ENCODE peak calls at places on chromosomes 13 and 19, in nine cellular contexts. One of them, this sample, is unnamed.

GRCh38 chr19:12778020-12778904 is 2.9 kb upstream of the HOOK2 start:
- DNase-seq in fibroblast of lung: peak; percentile 83
- DNase-seq in activated T-cell treated with anti-CD3 and anti-CD28 coated beads, Interleukin-2, amount 50 U/mL, for 72 hours: peak; percentile 60
- DNase-seq in sciatic nerve: peak; percentile 85
- DNase-seq in KG1: no peak
- DNase-seq in stimulated activated CD4-positive, alpha-beta T cell treated with anti-CD3 and anti-CD28 coated beads, Interleukin-2, amount 100 ng/mL, for 48 hours: peak; percentile 48
- DNase-seq in thyroid gland: peak; percentile 92
- DNase-seq in fibroblast of pulmonary artery: peak; percentile 90
- DNase-seq in T-helper 2 cell: peak; percentile 44
- DNase-seq in this sample: no peak

GRCh38 chr19:47765522-47766358 is 12.8 kb upstream of the SELENOW start:
- DNase-seq in stimulated activated CD4-positive, alpha-beta T cell treated with anti-CD3 and anti-CD28 coated beads, Interleukin-2, amount 100 ng/mL, for 48 hours: peak; percentile 32
- DNase-seq in T-helper 2 cell: peak; percentile 31
- DNase-seq in activated T-cell treated with anti-CD3 and anti-CD28 coated beads, Interleukin-2, amount 50 U/mL, for 72 hours: peak; percentile 41
- DNase-seq in thyroid gland: peak; percentile 63
- DNase-seq in fibroblast of pulmonary artery: peak; percentile 65
- DNase-seq in sciatic nerve: peak; percentile 83
- DNase-seq in KG1: peak; percentile 8
- DNase-seq in fibroblast of lung: peak; percentile 39
- DNase-seq in this sample: peak; percentile 74

GRCh38 chr19:42074513-42075363 is 1.2 kb upstream of the ZNF574 start:
- DNase-seq in activated T-cell treated with anti-CD3 and anti-CD28 coated beads, Interleukin-2, amount 50 U/mL, for 72 hours: peak; percentile 28
- DNase-seq in T-helper 2 cell: no peak
- DNase-seq in sciatic nerve: no peak
- DNase-seq in KG1: no peak
- DNase-seq in thyroid gland: peak; percentile 8
- DNase-seq in stimulated activated CD4-positive, alpha-beta T cell treated with anti-CD3 and anti-CD28 coated beads, Interleukin-2, amount 100 ng/mL, for 48 hours: peak; percentile 18
- DNase-seq in fibroblast of lung: no peak
- DNase-seq in fibroblast of pulmonary artery: no peak
- DNase-seq in this sample: peak; percentile 68

GRCh38 chr13:71712988-71713653 is 153.9 kb downstream of the DACH1 start:
- DNase-seq in KG1: peak; percentile 9
- DNase-seq in T-helper 2 cell: no peak
- DNase-seq in sciatic nerve: no peak
- DNase-seq in fibroblast of lung: peak; percentile 1
- DNase-seq in thyroid gland: no peak
- DNase-seq in fibroblast of pulmonary artery: peak; percentile 45
- DNase-seq in activated T-cell treated with anti-CD3 and anti-CD28 coated beads, Interleukin-2, amount 50 U/mL, for 72 hours: no peak
- DNase-seq in stimulated activated CD4-positive, alpha-beta T cell treated with anti-CD3 and anti-CD28 coated beads, Interleukin-2, amount 100 ng/mL, for 48 hours: no peak
- DNase-seq in this sample: no peak

GRCh38 chr13:110546389-110546788 is 15.1 kb downstream of the RAB20 start:
- DNase-seq in stimulated activated CD4-positive, alpha-beta T cell treated with anti-CD3 and anti-CD28 coated beads, Interleukin-2, amount 100 ng/mL, for 48 hours: no peak
- DNase-seq in fibroblast of pulmonary artery: no peak
- DNase-seq in T-helper 2 cell: no peak
- DNase-seq in thyroid gland: no peak
- DNase-seq in activated T-cell treated with anti-CD3 and anti-CD28 coated beads, Interleukin-2, amount 50 U/mL, for 72 hours: no peak
- DNase-seq in sciatic nerve: no peak
- DNase-seq in KG1: no peak
- DNase-seq in fibroblast of lung: no peak
- DNase-seq in this sample: no peak

GRCh38 chr13:97371486-97372109 is 62.4 kb upstream of the RAP2A start:
- DNase-seq in T-helper 2 cell: no peak
- DNase-seq in activated T-cell treated with anti-CD3 and anti-CD28 coated beads, Interleukin-2, amount 50 U/mL, for 72 hours: no peak
- DNase-seq in fibroblast of pulmonary artery: no peak
- DNase-seq in sciatic nerve: no peak
- DNase-seq in stimulated activated CD4-positive, alpha-beta T cell treated with anti-CD3 and anti-CD28 coated beads, Interleukin-2, amount 100 ng/mL, for 48 hours: no peak
- DNase-seq in thyroid gland: no peak
- DNase-seq in KG1: no peak
- DNase-seq in fibroblast of lung: no peak
- DNase-seq in this sample: no peak

GRCh38 chr19:54325194-54325621 is 12.2 kb upstream of the LILRA5 start:
- DNase-seq in thyroid gland: no peak
- DNase-seq in fibroblast of pulmonary artery: peak; percentile 62
- DNase-seq in fibroblast of lung: no peak
- DNase-seq in KG1: peak; percentile 74
- DNase-seq in activated T-cell treated with anti-CD3 and anti-CD28 coated beads, Interleukin-2, amount 50 U/mL, for 72 hours: peak; percentile 41
- DNase-seq in stimulated activated CD4-positive, alpha-beta T cell treated with anti-CD3 and anti-CD28 coated beads, Interleukin-2, amount 100 ng/mL, for 48 hours: peak; percentile 59
- DNase-seq in T-helper 2 cell: peak; percentile 16
- DNase-seq in sciatic nerve: peak; percentile 46
- DNase-seq in this sample: peak; percentile 55

GRCh38 chr19:10074153-10074552 is 12.0 kb upstream of the SHFL start:
- DNase-seq in KG1: no peak
- DNase-seq in activated T-cell treated with anti-CD3 and anti-CD28 coated beads, Interleukin-2, amount 50 U/mL, for 72 hours: peak; percentile 60
- DNase-seq in T-helper 2 cell: no peak
- DNase-seq in fibroblast of lung: no peak
- DNase-seq in stimulated activated CD4-positive, alpha-beta T cell treated with anti-CD3 and anti-CD28 coated beads, Interleukin-2, amount 100 ng/mL, for 48 hours: peak; percentile 58
- DNase-seq in thyroid gland: no peak
- DNase-seq in sciatic nerve: no peak
- DNase-seq in fibroblast of pulmonary artery: peak; percentile 46
- DNase-seq in this sample: no peak

GRCh38 chr13:111370147-111370546 is 49.7 kb downstream of the TEX29 start:
- DNase-seq in KG1: no peak
- DNase-seq in thyroid gland: no peak
- DNase-seq in stimulated activated CD4-positive, alpha-beta T cell treated with anti-CD3 and anti-CD28 coated beads, Interleukin-2, amount 100 ng/mL, for 48 hours: no peak
- DNase-seq in fibroblast of lung: no peak
- DNase-seq in activated T-cell treated with anti-CD3 and anti-CD28 coated beads, Interleukin-2, amount 50 U/mL, for 72 hours: no peak
- DNase-seq in fibroblast of pulmonary artery: no peak
- DNase-seq in sciatic nerve: no peak
- DNase-seq in T-helper 2 cell: no peak
- DNase-seq in this sample: no peak

GRCh38 chr13:93286047-93286446 is 59.4 kb downstream of the GPC6 start:
- DNase-seq in fibroblast of lung: no peak
- DNase-seq in sciatic nerve: no peak
- DNase-seq in T-helper 2 cell: no peak
- DNase-seq in thyroid gland: no peak
- DNase-seq in activated T-cell treated with anti-CD3 and anti-CD28 coated beads, Interleukin-2, amount 50 U/mL, for 72 hours: no peak
- DNase-seq in stimulated activated CD4-positive, alpha-beta T cell treated with anti-CD3 and anti-CD28 coated beads, Interleukin-2, amount 100 ng/mL, for 48 hours: no peak
- DNase-seq in KG1: no peak
- DNase-seq in fibroblast of pulmonary artery: no peak
- DNase-seq in this sample: no peak

GRCh38 chr13:85828094-85828684 is 29.0 kb upstream of the SLITRK6 start:
- DNase-seq in stimulated activated CD4-positive, alpha-beta T cell treated with anti-CD3 and anti-CD28 coated beads, Interleukin-2, amount 100 ng/mL, for 48 hours: no peak
- DNase-seq in KG1: no peak
- DNase-seq in fibroblast of pulmonary artery: peak; percentile 44
- DNase-seq in fibroblast of lung: peak; percentile 4
- DNase-seq in activated T-cell treated with anti-CD3 and anti-CD28 coated beads, Interleukin-2, amount 50 U/mL, for 72 hours: no peak
- DNase-seq in thyroid gland: no peak
- DNase-seq in sciatic nerve: no peak
- DNase-seq in T-helper 2 cell: no peak
- DNase-seq in this sample: peak; percentile 1

GRCh38 chr19:35545855-35546381 is 492 bp downstream of the TMEM147 start:
- DNase-seq in stimulated activated CD4-positive, alpha-beta T cell treated with anti-CD3 and anti-CD28 coated beads, Interleukin-2, amount 100 ng/mL, for 48 hours: peak; percentile 59
- DNase-seq in KG1: no peak
- DNase-seq in activated T-cell treated with anti-CD3 and anti-CD28 coated beads, Interleukin-2, amount 50 U/mL, for 72 hours: peak; percentile 78
- DNase-seq in fibroblast of lung: peak; percentile 18
- DNase-seq in T-helper 2 cell: peak; percentile 29
- DNase-seq in fibroblast of pulmonary artery: no peak
- DNase-seq in thyroid gland: peak; percentile 55
- DNase-seq in sciatic nerve: peak; percentile 72
- DNase-seq in this sample: peak; percentile 58

GRCh38 chr13:45807520-45808099 is 43.9 kb downstream of the SIAH3 start:
- DNase-seq in fibroblast of lung: peak; percentile 42
- DNase-seq in stimulated activated CD4-positive, alpha-beta T cell treated with anti-CD3 and anti-CD28 coated beads, Interleukin-2, amount 100 ng/mL, for 48 hours: no peak
- DNase-seq in KG1: peak; percentile 32
- DNase-seq in sciatic nerve: no peak
- DNase-seq in thyroid gland: peak; percentile 62
- DNase-seq in T-helper 2 cell: no peak
- DNase-seq in activated T-cell treated with anti-CD3 and anti-CD28 coated beads, Interleukin-2, amount 50 U/mL, for 72 hours: peak; percentile 18
- DNase-seq in fibroblast of pulmonary artery: peak; percentile 56
- DNase-seq in this sample: peak; percentile 33

This sample was measured in A549.